ENCODE peak calls at places on chromosomes 1 and 21, in six cellular contexts. D is GM20000; H is KBM-7; G is GM12892; F is activated CD8-positive, alpha-beta memory T cell treated with anti-CD3 and anti-CD28 coated beads, Interleukin-2, amount 10 ng/mL, durations not matched to agents 7 days and 5 days; E is nephron progenitor cell. T is an unnamed sample.

GRCh38 chr1:231612393-231613089 is 14.0 kb upstream of the DISC1 start:
- DNase-seq in D (no peak), H (peak), G (no peak), F (peak), E (no peak), T (peak)

GRCh38 chr1:36321119-36321951 is 2.1 kb downstream of the EVA1B start:
- DNase-seq in D (peak), H (no peak), G (peak), F (no peak), E (peak), T (peak)

GRCh38 chr1:17119744-17120482 is 662 bp upstream of the PADI2 start:
- DNase-seq in D (peak), H (no peak), G (peak), F (no peak), E (no peak), T (peak)

GRCh38 chr1:150558761-150559626 is 9.8 kb downstream of the ADAMTSL4 start:
- DNase-seq in D (no peak), H (no peak), G (peak), F (peak), E (no peak), T (peak)

GRCh38 chr1:235567812-235568444 is 63.7 kb upstream of the B3GALNT2 start:
- DNase-seq in D (no peak), H (peak), G (no peak), F (peak), E (no peak), T (peak)

GRCh38 chr1:37718901-37719571 is 26.7 kb downstream of the CDCA8 start:
- DNase-seq in D (no peak), H (no peak), G (no peak), F (no peak), E (no peak), T (no peak)

GRCh38 chr1:154871374-154871773 is 1.3 kb upstream of the KCNN3 start:
- DNase-seq in D (no peak), H (no peak), G (no peak), F (no peak), E (no peak), T (no peak)

GRCh38 chr1:93614550-93615200 is 67.0 kb downstream of the BCAR3 start:
- DNase-seq in D (no peak), H (no peak), G (no peak), F (no peak), E (no peak), T (no peak)

GRCh38 chr1:212556822-212557549 is 51.6 kb upstream of the ATF3 start:
- DNase-seq in D (no peak), H (no peak), G (no peak), F (no peak), E (no peak), T (no peak)

GRCh38 chr1:112395261-112395831 is 668 bp upstream of the CTTNBP2NL start:
- DNase-seq in D (no peak), H (no peak), G (no peak), F (no peak), E (no peak), T (no peak)

GRCh38 chr1:170340259-170340658 is 191.7 kb upstream of the GORAB start:
- DNase-seq in D (no peak), H (no peak), G (no peak), F (no peak), E (no peak), T (no peak)

GRCh38 chr1:185435696-185436379 is 118.8 kb upstream of the IVNS1ABP start:
- DNase-seq in D (no peak), H (no peak), G (no peak), F (no peak), E (no peak), T (no peak)

GRCh38 chr21:21764281-21764680 is 766.1 kb downstream of the NCAM2 start:
- DNase-seq in D (no peak), H (no peak), G (no peak), F (no peak), E (no peak), T (no peak)

GRCh38 chr1:51330331-51331201 is at the start of gene TTC39A:
- DNase-seq in D (peak), H (peak), G (no peak), F (no peak), E (peak), T (no peak)

GRCh38 chr1:232991238-232991637 is 40.8 kb downstream of the NTPCR start:
- DNase-seq in D (no peak), H (no peak), G (no peak), F (no peak), E (no peak), T (no peak)

GRCh38 chr1:25766721-25767436 is 33.1 kb upstream of the SELENON start:
- DNase-seq in D (no peak), H (no peak), G (no peak), F (no peak), E (no peak), T (no peak)

GRCh38 chr1:117678246-117678977 is 72.6 kb downstream of the TENT5C start:
- DNase-seq in D (no peak), H (no peak), G (no peak), F (peak), E (no peak), T (no peak)

GRCh38 chr21:18832950-18833349 is 429.4 kb upstream of the TMPRSS15 start:
- DNase-seq in D (no peak), H (no peak), G (no peak), F (no peak), E (no peak), T (no peak)

GRCh38 chr1:3460653-3461237 is 6.3 kb downstream of the ARHGEF16 start:
- DNase-seq in D (no peak), H (no peak), G (no peak), F (no peak), E (peak), T (no peak)

GRCh38 chr21:33682992-33683627 is 40.8 kb downstream of the ITSN1 start:
- DNase-seq in D (no peak), H (no peak), G (no peak), F (no peak), E (no peak), T (peak)

GRCh38 chr1:173869108-173869359 is 854 bp downstream of the ZBTB37 start:
- DNase-seq in D (no peak), H (no peak), G (no peak), F (no peak), E (no peak), T (no peak)

GRCh38 chr1:159881930-159882839 is 17.8 kb downstream of the CFAP45 start:
- DNase-seq in D (no peak), H (no peak), G (no peak), F (no peak), E (no peak), T (peak)

GRCh38 chr1:160346953-160347352 is 3.8 kb downstream of the NCSTN start:
- DNase-seq in D (peak), H (peak), G (no peak), F (peak), E (no peak), T (peak)

GRCh38 chr1:150093805-150094204 is 26.2 kb downstream of the VPS45 start:
- DNase-seq in D (no peak), H (no peak), G (no peak), F (no peak), E (no peak), T (no peak)

GRCh38 chr21:43697758-43698643 is 20.9 kb upstream of the PDXK start:
- DNase-seq in D (no peak), H (no peak), G (no peak), F (no peak), E (no peak), T (no peak)

GRCh38 chr1:35925741-35926140 is 5.2 kb upstream of the AGO3 start:
- DNase-seq in D (no peak), H (no peak), G (no peak), F (no peak), E (no peak), T (no peak)

GRCh38 chr1:116064616-116065015 is 46.6 kb upstream of the MAB21L3 start:
- DNase-seq in D (no peak), H (no peak), G (no peak), F (no peak), E (no peak), T (no peak)

GRCh38 chr1:7590426-7590790 is 180.7 kb upstream of the VAMP3 start:
- DNase-seq in D (no peak), H (no peak), G (no peak), F (no peak), E (no peak), T (no peak)

GRCh38 chr1:42966688-42967609 is 8.3 kb upstream of the SLC2A1 start:
- DNase-seq in D (no peak), H (no peak), G (no peak), F (no peak), E (no peak), T (no peak)